ENCODE peak calls at places on chromosomes 1 and 21, in ten cellular contexts. F, M, R, J, G, T, H, N, Y and L are unnamed samples.

GRCh38 chr21:41066086-41066938 is 101.6 kb upstream of the BACE2 start:
- DNase-seq in F (no peak), M (no peak), R (no peak), J (no peak), G (no peak), T (no peak), H (no peak), N (no peak), Y (no peak), L (no peak)

GRCh38 chr1:84960371-84960770 is 36.5 kb downstream of the MCOLN2 start:
- DNase-seq in F (peak), M (peak), R (no peak), J (peak), G (no peak), T (no peak), H (no peak), N (no peak), Y (no peak), L (no peak)

GRCh38 chr1:8464987-8465386 is 147.1 kb downstream of the SLC45A1 start:
- DNase-seq in F (no peak), M (no peak), R (no peak), J (no peak), G (no peak), T (no peak), H (peak), N (no peak), Y (no peak), L (no peak)

GRCh38 chr1:91171906-91172305 is 150.1 kb upstream of the ZNF644 start:
- DNase-seq in F (no peak), M (no peak), R (no peak), J (no peak), G (no peak), T (no peak), H (no peak), N (no peak), Y (no peak), L (no peak)

GRCh38 chr1:8394456-8395321 is 76.8 kb downstream of the SLC45A1 start:
- DNase-seq in F (no peak), M (no peak), R (no peak), J (peak), G (no peak), T (no peak), H (no peak), N (no peak), Y (peak), L (no peak)

GRCh38 chr1:107820797-107821196 is 144.2 kb downstream of the VAV3 start:
- DNase-seq in F (no peak), M (no peak), R (no peak), J (peak), G (no peak), T (no peak), H (no peak), N (no peak), Y (no peak), L (no peak)

GRCh38 chr1:163351912-163352311 is 30.2 kb downstream of the NUF2 start:
- DNase-seq in F (no peak), M (no peak), R (no peak), J (no peak), G (no peak), T (no peak), H (no peak), N (no peak), Y (no peak), L (no peak)

GRCh38 chr21:31489014-31489413 is 145.0 kb upstream of the TIAM1 start:
- DNase-seq in F (no peak), M (no peak), R (no peak), J (no peak), G (no peak), T (no peak), H (no peak), N (no peak), Y (no peak), L (no peak)

GRCh38 chr1:180178511-180179161 is 24.0 kb downstream of the QSOX1 start:
- DNase-seq in F (peak), M (peak), R (peak), J (peak), G (peak), T (no peak), H (peak), N (peak), Y (no peak), L (peak)

GRCh38 chr21:36193200-36193599 is 36.6 kb downstream of the DOP1B start:
- DNase-seq in F (peak), M (no peak), R (no peak), J (peak), G (no peak), T (no peak), H (no peak), N (no peak), Y (no peak), L (no peak)

GRCh38 chr1:223330462-223330861 is 33.5 kb downstream of the SUSD4 start:
- DNase-seq in F (no peak), M (no peak), R (no peak), J (no peak), G (no peak), T (no peak), H (no peak), N (no peak), Y (no peak), L (no peak)

GRCh38 chr1:10835423-10836421 is 39.3 kb upstream of the CASZ1 start:
- DNase-seq in F (peak), M (peak), R (no peak), J (peak), G (peak), T (peak), H (no peak), N (peak), Y (no peak), L (peak)

GRCh38 chr1:172629638-172630037 is 29.3 kb upstream of the FASLG start:
- DNase-seq in F (no peak), M (no peak), R (no peak), J (no peak), G (no peak), T (no peak), H (no peak), N (no peak), Y (no peak), L (no peak)

GRCh38 chr1:11967028-11967547 is 13.2 kb upstream of the MFN2 start:
- DNase-seq in F (peak), M (no peak), R (no peak), J (peak), G (peak), T (peak), H (no peak), N (peak), Y (no peak), L (peak)

GRCh38 chr1:171590022-171590421 is 32.0 kb upstream of the MYOCOS start:
- DNase-seq in F (no peak), M (no peak), R (no peak), J (no peak), G (no peak), T (no peak), H (no peak), N (no peak), Y (no peak), L (no peak)

GRCh38 chr1:12135612-12136011 is 31.2 kb upstream of the TNFRSF1B start:
- DNase-seq in F (no peak), M (peak), R (no peak), J (no peak), G (no peak), T (no peak), H (no peak), N (no peak), Y (no peak), L (no peak)

GRCh38 chr1:228282329-228283042 is 74.6 kb downstream of the OBSCN start:
- DNase-seq in F (no peak), M (no peak), R (no peak), J (no peak), G (peak), T (no peak), H (no peak), N (no peak), Y (no peak), L (no peak)

GRCh38 chr21:35147439-35147838 is 98.3 kb upstream of the RUNX1 start:
- DNase-seq in F (no peak), M (no peak), R (no peak), J (peak), G (no peak), T (no peak), H (no peak), N (no peak), Y (no peak), L (no peak)

GRCh38 chr1:65002508-65003315 is 36.4 kb upstream of the JAK1 start:
- DNase-seq in F (peak), M (peak), R (peak), J (peak), G (peak), T (no peak), H (peak), N (peak), Y (no peak), L (peak)

GRCh38 chr1:201769966-201770365 is 59.0 kb upstream of the IPO9 start:
- DNase-seq in F (no peak), M (peak), R (peak), J (no peak), G (no peak), T (no peak), H (no peak), N (no peak), Y (no peak), L (no peak)

GRCh38 chr21:28932717-28933116 is 60.0 kb downstream of the LTN1 start:
- DNase-seq in F (no peak), M (no peak), R (no peak), J (no peak), G (no peak), T (no peak), H (no peak), N (no peak), Y (no peak), L (no peak)

GRCh38 chr1:100219879-100220278 is 29.8 kb downstream of the DBT start:
- DNase-seq in F (no peak), M (no peak), R (no peak), J (peak), G (no peak), T (no peak), H (no peak), N (no peak), Y (no peak), L (no peak)

GRCh38 chr21:35323947-35324346 is 274.8 kb upstream of the RUNX1 start:
- DNase-seq in F (no peak), M (peak), R (no peak), J (no peak), G (peak), T (no peak), H (no peak), N (no peak), Y (no peak), L (no peak)

GRCh38 chr1:98028800-98029199 is 108.0 kb upstream of the DPYD start:
- DNase-seq in F (no peak), M (no peak), R (no peak), J (no peak), G (no peak), T (no peak), H (no peak), N (no peak), Y (no peak), L (no peak)

GRCh38 chr1:162336621-162337020 is 40.0 kb downstream of the SPATA46 start:
- DNase-seq in F (no peak), M (no peak), R (no peak), J (no peak), G (no peak), T (no peak), H (no peak), N (no peak), Y (no peak), L (no peak)

GRCh38 chr1:39205102-39205780 is 746 bp downstream of the MACF1 start:
- DNase-seq in F (no peak), M (peak), R (no peak), J (peak), G (peak), T (no peak), H (peak), N (no peak), Y (no peak), L (no peak)